ENCODE peak calls at places on chromosome 2, in ten cellular contexts. One of them, this sample, is unnamed.

GRCh38 chr2:240387669-240388358 is 47.6 kb upstream of the GPC1 start:
- DNase-seq in pancreas: peak
- DNase-seq in dorsolateral prefrontal cortex: peak
- DNase-seq in ovary: peak
- DNase-seq in HCT116: peak
- DNase-seq in fibroblast of pulmonary artery: peak
- DNase-seq in mammary epithelial cell: peak
- DNase-seq in fibroblast of lung: peak
- DNase-seq in sigmoid colon: peak
- DNase-seq in CD8-positive, alpha-beta T cell: no peak
- DNase-seq in this sample: peak

GRCh38 chr2:35410431-35411061 is 945.0 kb upstream of the CRIM1 start:
- DNase-seq in CD8-positive, alpha-beta T cell: peak
- DNase-seq in pancreas: peak
- DNase-seq in ovary: no peak
- DNase-seq in dorsolateral prefrontal cortex: peak
- DNase-seq in fibroblast of lung: peak
- DNase-seq in sigmoid colon: no peak
- DNase-seq in mammary epithelial cell: peak
- DNase-seq in HCT116: no peak
- DNase-seq in fibroblast of pulmonary artery: peak
- DNase-seq in this sample: no peak

GRCh38 chr2:60516383-60516811 is 37.1 kb downstream of the BCL11A start:
- DNase-seq in sigmoid colon: peak
- DNase-seq in fibroblast of pulmonary artery: peak
- DNase-seq in ovary: no peak
- DNase-seq in mammary epithelial cell: peak
- DNase-seq in HCT116: no peak
- DNase-seq in pancreas: no peak
- DNase-seq in CD8-positive, alpha-beta T cell: no peak
- DNase-seq in dorsolateral prefrontal cortex: no peak
- DNase-seq in fibroblast of lung: peak
- DNase-seq in this sample: peak

GRCh38 chr2:1518891-1519530 is 105.7 kb downstream of the TPO start:
- DNase-seq in mammary epithelial cell: peak
- DNase-seq in fibroblast of lung: peak
- DNase-seq in CD8-positive, alpha-beta T cell: no peak
- DNase-seq in pancreas: no peak
- DNase-seq in ovary: no peak
- DNase-seq in sigmoid colon: peak
- DNase-seq in fibroblast of pulmonary artery: no peak
- DNase-seq in dorsolateral prefrontal cortex: no peak
- DNase-seq in HCT116: no peak
- DNase-seq in this sample: no peak

GRCh38 chr2:213065583-213066444 is 85.6 kb downstream of the IKZF2 start:
- DNase-seq in ovary: no peak
- DNase-seq in sigmoid colon: no peak
- DNase-seq in CD8-positive, alpha-beta T cell: no peak
- DNase-seq in fibroblast of pulmonary artery: peak
- DNase-seq in mammary epithelial cell: peak
- DNase-seq in pancreas: no peak
- DNase-seq in fibroblast of lung: peak
- DNase-seq in HCT116: no peak
- DNase-seq in dorsolateral prefrontal cortex: no peak
- DNase-seq in this sample: no peak

GRCh38 chr2:23419171-23420090 is 34.5 kb downstream of the KLHL29 start:
- DNase-seq in ovary: no peak
- DNase-seq in fibroblast of pulmonary artery: no peak
- DNase-seq in dorsolateral prefrontal cortex: no peak
- DNase-seq in fibroblast of lung: no peak
- DNase-seq in sigmoid colon: no peak
- DNase-seq in CD8-positive, alpha-beta T cell: no peak
- DNase-seq in HCT116: no peak
- DNase-seq in pancreas: no peak
- DNase-seq in mammary epithelial cell: no peak
- DNase-seq in this sample: no peak

GRCh38 chr2:62663443-62663842 is 42.1 kb upstream of the EHBP1 start:
- DNase-seq in mammary epithelial cell: no peak
- DNase-seq in sigmoid colon: no peak
- DNase-seq in HCT116: no peak
- DNase-seq in fibroblast of lung: peak
- DNase-seq in pancreas: no peak
- DNase-seq in CD8-positive, alpha-beta T cell: no peak
- DNase-seq in ovary: no peak
- DNase-seq in fibroblast of pulmonary artery: peak
- DNase-seq in dorsolateral prefrontal cortex: no peak
- DNase-seq in this sample: peak

GRCh38 chr2:40315684-40316083 is 136.2 kb downstream of the SLC8A1 start:
- DNase-seq in fibroblast of pulmonary artery: peak
- DNase-seq in pancreas: no peak
- DNase-seq in sigmoid colon: no peak
- DNase-seq in ovary: no peak
- DNase-seq in CD8-positive, alpha-beta T cell: no peak
- DNase-seq in dorsolateral prefrontal cortex: no peak
- DNase-seq in fibroblast of lung: peak
- DNase-seq in mammary epithelial cell: peak
- DNase-seq in HCT116: no peak
- DNase-seq in this sample: peak

GRCh38 chr2:9069496-9069991 is 66.1 kb upstream of the MBOAT2 start:
- DNase-seq in fibroblast of pulmonary artery: no peak
- DNase-seq in fibroblast of lung: no peak
- DNase-seq in pancreas: no peak
- DNase-seq in dorsolateral prefrontal cortex: no peak
- DNase-seq in HCT116: no peak
- DNase-seq in sigmoid colon: no peak
- DNase-seq in CD8-positive, alpha-beta T cell: no peak
- DNase-seq in ovary: no peak
- DNase-seq in mammary epithelial cell: no peak
- DNase-seq in this sample: no peak

GRCh38 chr2:171687287-171688128 is at the start of gene DYNC1I2:
- DNase-seq in pancreas: peak
- DNase-seq in mammary epithelial cell: peak
- DNase-seq in HCT116: peak
- DNase-seq in fibroblast of pulmonary artery: peak
- DNase-seq in fibroblast of lung: peak
- DNase-seq in CD8-positive, alpha-beta T cell: peak
- DNase-seq in ovary: peak
- DNase-seq in dorsolateral prefrontal cortex: peak
- DNase-seq in sigmoid colon: peak
- DNase-seq in this sample: peak
- TF ChIP-seq CTCF in pancreas: no peak
- TF ChIP-seq CTCF in mammary epithelial cell: no peak
- TF ChIP-seq CTCF in HCT116: no peak
- TF ChIP-seq CTCF in fibroblast of pulmonary artery: no peak
- TF ChIP-seq CTCF in fibroblast of lung: no peak
- TF ChIP-seq CTCF in CD8-positive, alpha-beta T cell: no peak
- TF ChIP-seq CTCF in ovary: no peak
- TF ChIP-seq CTCF in dorsolateral prefrontal cortex: peak
- TF ChIP-seq CTCF in sigmoid colon: no peak
- TF ChIP-seq CTCF in this sample: no peak

DNA sequence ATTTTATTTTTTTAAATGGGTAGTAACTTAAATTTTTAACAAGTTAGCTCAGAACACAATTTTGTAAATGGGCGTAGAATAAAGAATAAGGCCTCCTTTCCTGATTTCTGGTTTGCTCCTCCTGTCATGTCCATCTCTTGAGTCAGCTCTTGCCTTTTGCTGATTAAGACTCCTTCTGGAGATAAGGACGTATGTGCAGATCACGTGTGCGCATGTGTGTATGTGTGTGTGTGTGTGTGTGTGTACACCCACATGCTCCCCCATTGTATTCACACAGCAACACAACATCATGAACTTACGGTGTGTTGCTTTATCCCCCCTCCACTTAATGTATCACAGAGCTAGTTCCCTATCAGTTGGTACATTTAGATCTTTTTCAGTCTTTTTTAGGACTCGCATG is 182.9 kb downstream of the PRKCE start:
- DNase-seq in HCT116: no peak
- DNase-seq in mammary epithelial cell: no peak
- DNase-seq in dorsolateral prefrontal cortex: no peak
- DNase-seq in fibroblast of pulmonary artery: no peak
- DNase-seq in ovary: no peak
- DNase-seq in pancreas: no peak
- DNase-seq in CD8-positive, alpha-beta T cell: no peak
- DNase-seq in sigmoid colon: no peak
- DNase-seq in fibroblast of lung: no peak
- DNase-seq in this sample: no peak
- H3K4me3 ChIP-seq in HCT116: no peak
- H3K4me3 ChIP-seq in mammary epithelial cell: no peak
- H3K4me3 ChIP-seq in dorsolateral prefrontal cortex: no peak
- H3K4me3 ChIP-seq in fibroblast of pulmonary artery: no peak
- H3K4me3 ChIP-seq in ovary: no peak
- H3K4me3 ChIP-seq in pancreas: no peak
- H3K4me3 ChIP-seq in CD8-positive, alpha-beta T cell: no peak
- H3K4me3 ChIP-seq in sigmoid colon: no peak
- H3K4me3 ChIP-seq in fibroblast of lung: no peak
- H3K4me3 ChIP-seq in this sample: no peak

GRCh38 chr2:156221703-156222102 is 110.8 kb downstream of the NR4A2 start:
- DNase-seq in fibroblast of lung: no peak
- DNase-seq in pancreas: no peak
- DNase-seq in HCT116: no peak
- DNase-seq in dorsolateral prefrontal cortex: no peak
- DNase-seq in sigmoid colon: no peak
- DNase-seq in ovary: no peak
- DNase-seq in fibroblast of pulmonary artery: no peak
- DNase-seq in CD8-positive, alpha-beta T cell: no peak
- DNase-seq in mammary epithelial cell: no peak
- DNase-seq in this sample: no peak

GRCh38 chr2:156215656-156216055 is 116.9 kb downstream of the NR4A2 start:
- DNase-seq in ovary: no peak
- DNase-seq in sigmoid colon: no peak
- DNase-seq in CD8-positive, alpha-beta T cell: no peak
- DNase-seq in fibroblast of lung: peak
- DNase-seq in dorsolateral prefrontal cortex: no peak
- DNase-seq in pancreas: no peak
- DNase-seq in fibroblast of pulmonary artery: no peak
- DNase-seq in HCT116: no peak
- DNase-seq in mammary epithelial cell: no peak
- DNase-seq in this sample: no peak

DNA sequence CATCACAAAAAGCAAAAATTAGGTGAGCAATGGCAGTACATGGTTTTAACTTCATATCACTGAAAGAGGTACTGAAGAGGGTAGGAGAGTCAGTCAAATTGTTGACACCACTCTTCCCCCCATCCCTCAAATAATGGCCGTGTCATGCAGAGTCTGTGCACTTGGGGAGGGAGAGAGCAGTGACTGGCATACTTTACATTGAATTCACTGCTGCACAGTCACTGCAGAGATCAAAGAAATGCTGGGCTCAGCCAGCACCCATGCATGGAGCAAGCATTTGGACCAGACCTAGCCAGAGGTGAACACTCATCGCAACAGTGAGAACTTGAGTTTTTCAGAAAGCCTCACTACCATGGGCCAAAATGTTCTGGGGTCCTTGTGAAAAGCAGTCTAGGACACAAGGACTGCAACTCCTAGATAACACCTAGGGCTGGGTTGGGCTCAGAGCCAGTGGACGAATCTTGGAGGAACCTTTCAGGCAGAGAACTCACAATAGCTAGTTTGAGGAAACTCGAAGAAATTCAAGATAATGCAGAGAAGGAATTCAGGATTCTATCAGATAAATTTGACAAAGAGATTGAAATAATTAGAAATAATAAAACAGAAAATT is 112.9 kb downstream of the NR4A2 start:
- DNase-seq in mammary epithelial cell: no peak
- DNase-seq in pancreas: no peak
- DNase-seq in sigmoid colon: no peak
- DNase-seq in fibroblast of pulmonary artery: no peak
- DNase-seq in dorsolateral prefrontal cortex: no peak
- DNase-seq in HCT116: no peak
- DNase-seq in ovary: no peak
- DNase-seq in fibroblast of lung: no peak
- DNase-seq in CD8-positive, alpha-beta T cell: no peak
- DNase-seq in this sample: no peak
- TF ChIP-seq CTCF in mammary epithelial cell: no peak
- TF ChIP-seq CTCF in pancreas: no peak
- TF ChIP-seq CTCF in sigmoid colon: no peak
- TF ChIP-seq CTCF in fibroblast of pulmonary artery: no peak
- TF ChIP-seq CTCF in dorsolateral prefrontal cortex: no peak
- TF ChIP-seq CTCF in HCT116: no peak
- TF ChIP-seq CTCF in ovary: no peak
- TF ChIP-seq CTCF in fibroblast of lung: no peak
- TF ChIP-seq CTCF in CD8-positive, alpha-beta T cell: no peak
- TF ChIP-seq CTCF in this sample: no peak

GRCh38 chr2:27842894-27843293 is 47.3 kb downstream of the RBKS start:
- DNase-seq in CD8-positive, alpha-beta T cell: no peak
- DNase-seq in HCT116: no peak
- DNase-seq in dorsolateral prefrontal cortex: no peak
- DNase-seq in ovary: no peak
- DNase-seq in pancreas: no peak
- DNase-seq in fibroblast of pulmonary artery: no peak
- DNase-seq in fibroblast of lung: no peak
- DNase-seq in mammary epithelial cell: no peak
- DNase-seq in sigmoid colon: no peak
- DNase-seq in this sample: no peak

GRCh38 chr2:27843992-27844391 is 46.2 kb downstream of the RBKS start:
- DNase-seq in CD8-positive, alpha-beta T cell: no peak
- DNase-seq in mammary epithelial cell: peak
- DNase-seq in HCT116: no peak
- DNase-seq in ovary: no peak
- DNase-seq in dorsolateral prefrontal cortex: no peak
- DNase-seq in fibroblast of lung: no peak
- DNase-seq in fibroblast of pulmonary artery: no peak
- DNase-seq in pancreas: no peak
- DNase-seq in sigmoid colon: no peak
- DNase-seq in this sample: no peak

GRCh38 chr2:27844821-27845255 is 45.3 kb downstream of the RBKS start:
- DNase-seq in HCT116: no peak
- DNase-seq in fibroblast of pulmonary artery: no peak
- DNase-seq in ovary: no peak
- DNase-seq in pancreas: no peak
- DNase-seq in CD8-positive, alpha-beta T cell: no peak
- DNase-seq in dorsolateral prefrontal cortex: no peak
- DNase-seq in mammary epithelial cell: peak
- DNase-seq in sigmoid colon: no peak
- DNase-seq in fibroblast of lung: peak
- DNase-seq in this sample: no peak

GRCh38 chr2:27833931-27834330 is 56.3 kb downstream of the RBKS start:
- DNase-seq in CD8-positive, alpha-beta T cell: no peak
- DNase-seq in pancreas: no peak
- DNase-seq in sigmoid colon: no peak
- DNase-seq in fibroblast of pulmonary artery: no peak
- DNase-seq in fibroblast of lung: peak
- DNase-seq in mammary epithelial cell: no peak
- DNase-seq in ovary: no peak
- DNase-seq in dorsolateral prefrontal cortex: no peak
- DNase-seq in HCT116: no peak
- DNase-seq in this sample: no peak

DNA sequence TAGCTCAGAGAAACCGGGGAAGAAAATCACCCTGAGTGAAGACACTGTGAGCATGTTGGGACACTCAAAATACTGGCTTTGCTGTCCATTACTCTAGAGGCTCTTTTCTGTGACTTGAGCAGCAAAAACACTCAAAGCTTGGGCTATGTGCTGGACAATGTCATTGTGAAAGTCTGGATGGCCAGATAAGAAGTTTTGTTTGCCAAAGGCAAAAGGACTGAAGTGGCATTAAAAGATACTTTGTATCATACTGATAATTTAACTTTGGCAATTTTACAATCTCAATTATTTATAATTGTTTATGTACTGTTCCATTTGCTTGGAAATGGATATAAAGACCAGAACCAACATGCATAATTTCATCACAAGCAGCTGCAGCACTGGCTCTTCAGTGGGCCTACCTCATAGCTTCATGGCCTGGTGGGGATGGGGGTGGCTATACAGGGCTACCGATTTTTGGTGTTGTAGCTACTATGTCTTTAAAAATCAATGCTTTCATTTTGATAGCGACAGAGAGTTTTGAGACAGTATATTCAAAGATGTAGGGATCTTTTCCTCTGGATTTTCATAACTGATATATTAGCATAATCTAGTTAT is 51.1 kb downstream of the RBKS start:
- DNase-seq in HCT116: no peak
- DNase-seq in pancreas: no peak
- DNase-seq in CD8-positive, alpha-beta T cell: no peak
- DNase-seq in fibroblast of pulmonary artery: no peak
- DNase-seq in fibroblast of lung: no peak
- DNase-seq in dorsolateral prefrontal cortex: no peak
- DNase-seq in ovary: no peak
- DNase-seq in mammary epithelial cell: no peak
- DNase-seq in sigmoid colon: no peak
- DNase-seq in this sample: no peak
- H3K4me3 ChIP-seq in HCT116: no peak
- H3K4me3 ChIP-seq in pancreas: no peak
- H3K4me3 ChIP-seq in CD8-positive, alpha-beta T cell: no peak
- H3K4me3 ChIP-seq in fibroblast of pulmonary artery: no peak
- H3K4me3 ChIP-seq in fibroblast of lung: no peak
- H3K4me3 ChIP-seq in dorsolateral prefrontal cortex: no peak
- H3K4me3 ChIP-seq in ovary: no peak
- H3K4me3 ChIP-seq in mammary epithelial cell: no peak
- H3K4me3 ChIP-seq in sigmoid colon: no peak
- H3K4me3 ChIP-seq in this sample: no peak